ENCODE peak calls at places on chromosomes 11 and 22, in eight cellular contexts. One of them, this sample, is unnamed.

GRCh38 chr11:2663506-2663905 is 36.3 kb downstream of the KCNQ1OT1 start:
- DNase-seq in body of pancreas: no peak
- DNase-seq in adrenal gland: no peak
- DNase-seq in prostate gland: no peak
- DNase-seq in HCT116: no peak
- DNase-seq in IMR-90: no peak
- DNase-seq in heart left ventricle: no peak
- DNase-seq in spleen: peak
- DNase-seq in this sample: peak

GRCh38 chr11:69234171-69234570 is 59.8 kb upstream of the MYEOV start:
- DNase-seq in HCT116: no peak
- DNase-seq in heart left ventricle: no peak
- DNase-seq in body of pancreas: no peak
- DNase-seq in IMR-90: no peak
- DNase-seq in spleen: no peak
- DNase-seq in prostate gland: no peak
- DNase-seq in adrenal gland: no peak
- DNase-seq in this sample: no peak

GRCh38 chr11:92388380-92388779 is 163.8 kb downstream of the FAT3 start:
- DNase-seq in prostate gland: no peak
- DNase-seq in heart left ventricle: no peak
- DNase-seq in HCT116: no peak
- DNase-seq in adrenal gland: no peak
- DNase-seq in body of pancreas: no peak
- DNase-seq in IMR-90: no peak
- DNase-seq in spleen: no peak
- DNase-seq in this sample: no peak

GRCh38 chr11:12330491-12331231 is 46.7 kb upstream of the PARVA start:
- DNase-seq in HCT116: no peak
- DNase-seq in body of pancreas: peak
- DNase-seq in heart left ventricle: no peak
- DNase-seq in prostate gland: no peak
- DNase-seq in adrenal gland: no peak
- DNase-seq in spleen: no peak
- DNase-seq in IMR-90: peak
- DNase-seq in this sample: no peak

GRCh38 chr11:8683115-8683807 is 669 bp downstream of the RPL27A start:
- DNase-seq in IMR-90: no peak
- DNase-seq in body of pancreas: no peak
- DNase-seq in spleen: no peak
- DNase-seq in heart left ventricle: no peak
- DNase-seq in adrenal gland: no peak
- DNase-seq in HCT116: no peak
- DNase-seq in prostate gland: no peak
- DNase-seq in this sample: no peak

GRCh38 chr22:44671742-44672141 is 30.3 kb upstream of the PRR5 start:
- DNase-seq in heart left ventricle: no peak
- DNase-seq in body of pancreas: no peak
- DNase-seq in HCT116: no peak
- DNase-seq in IMR-90: peak
- DNase-seq in spleen: no peak
- DNase-seq in adrenal gland: no peak
- DNase-seq in prostate gland: no peak
- DNase-seq in this sample: no peak

GRCh38 chr22:45481661-45482060 is 21.0 kb upstream of the FBLN1 start:
- DNase-seq in prostate gland: no peak
- DNase-seq in heart left ventricle: no peak
- DNase-seq in IMR-90: no peak
- DNase-seq in HCT116: no peak
- DNase-seq in spleen: peak
- DNase-seq in body of pancreas: no peak
- DNase-seq in adrenal gland: no peak
- DNase-seq in this sample: no peak

GRCh38 chr11:128777369-128778011 is 83.6 kb downstream of the FLI1 start:
- DNase-seq in adrenal gland: no peak
- DNase-seq in HCT116: no peak
- DNase-seq in IMR-90: no peak
- DNase-seq in body of pancreas: no peak
- DNase-seq in spleen: no peak
- DNase-seq in heart left ventricle: no peak
- DNase-seq in prostate gland: no peak
- DNase-seq in this sample: peak

GRCh38 chr11:72710278-72710677 is 36.1 kb upstream of the PDE2A start:
- DNase-seq in IMR-90: no peak
- DNase-seq in prostate gland: no peak
- DNase-seq in body of pancreas: no peak
- DNase-seq in spleen: no peak
- DNase-seq in HCT116: no peak
- DNase-seq in adrenal gland: no peak
- DNase-seq in heart left ventricle: peak
- DNase-seq in this sample: no peak

GRCh38 chr22:41589260-41589600 is 410 bp downstream of the PMM1 start:
- DNase-seq in IMR-90: no peak
- DNase-seq in heart left ventricle: no peak
- DNase-seq in body of pancreas: peak
- DNase-seq in HCT116: no peak
- DNase-seq in spleen: no peak
- DNase-seq in adrenal gland: peak
- DNase-seq in prostate gland: no peak
- DNase-seq in this sample: peak

GRCh38 chr11:58513747-58514367 is 6.0 kb upstream of the OR5B21 start:
- DNase-seq in IMR-90: peak
- DNase-seq in spleen: no peak
- DNase-seq in heart left ventricle: no peak
- DNase-seq in adrenal gland: peak
- DNase-seq in body of pancreas: peak
- DNase-seq in HCT116: peak
- DNase-seq in prostate gland: peak
- DNase-seq in this sample: no peak

GRCh38 chr11:111602865-111603632 is 800 bp downstream of the SIK2 start:
- DNase-seq in spleen: no peak
- DNase-seq in heart left ventricle: peak
- DNase-seq in prostate gland: peak
- DNase-seq in adrenal gland: peak
- DNase-seq in HCT116: no peak
- DNase-seq in IMR-90: peak
- DNase-seq in body of pancreas: peak
- DNase-seq in this sample: no peak

GRCh38 chr11:1128333-1129142 is 29.2 kb upstream of the MUC5AC start:
- DNase-seq in spleen: peak
- DNase-seq in body of pancreas: no peak
- DNase-seq in HCT116: no peak
- DNase-seq in IMR-90: no peak
- DNase-seq in adrenal gland: no peak
- DNase-seq in heart left ventricle: no peak
- DNase-seq in prostate gland: no peak
- DNase-seq in this sample: peak

GRCh38 chr11:108122166-108122628 is 830 bp downstream of the ACAT1 start:
- DNase-seq in IMR-90: no peak
- DNase-seq in heart left ventricle: no peak
- DNase-seq in body of pancreas: peak
- DNase-seq in prostate gland: no peak
- DNase-seq in spleen: no peak
- DNase-seq in HCT116: no peak
- DNase-seq in adrenal gland: no peak
- DNase-seq in this sample: peak

GRCh38 chr11:31801298-31801702 is 9.8 kb downstream of the PAX6 start:
- DNase-seq in spleen: no peak
- DNase-seq in body of pancreas: no peak
- DNase-seq in HCT116: no peak
- DNase-seq in heart left ventricle: no peak
- DNase-seq in adrenal gland: no peak
- DNase-seq in IMR-90: no peak
- DNase-seq in prostate gland: no peak
- DNase-seq in this sample: no peak

GRCh38 chr11:43124272-43124920 is 187.4 kb upstream of the API5 start:
- DNase-seq in prostate gland: no peak
- DNase-seq in HCT116: no peak
- DNase-seq in IMR-90: no peak
- DNase-seq in spleen: no peak
- DNase-seq in adrenal gland: no peak
- DNase-seq in heart left ventricle: no peak
- DNase-seq in body of pancreas: no peak
- DNase-seq in this sample: no peak

GRCh38 chr11:6258571-6258998 is 1.1 kb upstream of the CCKBR start:
- DNase-seq in HCT116: no peak
- DNase-seq in adrenal gland: no peak
- DNase-seq in body of pancreas: no peak
- DNase-seq in prostate gland: no peak
- DNase-seq in spleen: no peak
- DNase-seq in IMR-90: no peak
- DNase-seq in heart left ventricle: no peak
- DNase-seq in this sample: no peak

GRCh38 chr11:6259638-6260019 is at the start of gene CCKBR:
- DNase-seq in HCT116: no peak
- DNase-seq in prostate gland: no peak
- DNase-seq in adrenal gland: no peak
- DNase-seq in body of pancreas: peak
- DNase-seq in IMR-90: no peak
- DNase-seq in spleen: peak
- DNase-seq in heart left ventricle: no peak
- DNase-seq in this sample: no peak

GRCh38 chr11:6263664-6264063 is 4.0 kb downstream of the CCKBR start:
- DNase-seq in adrenal gland: no peak
- DNase-seq in HCT116: no peak
- DNase-seq in heart left ventricle: no peak
- DNase-seq in prostate gland: no peak
- DNase-seq in IMR-90: no peak
- DNase-seq in body of pancreas: no peak
- DNase-seq in spleen: no peak
- DNase-seq in this sample: no peak

GRCh38 chr11:6258141-6258540 is 1.5 kb upstream of the CCKBR start:
- DNase-seq in adrenal gland: no peak
- DNase-seq in HCT116: no peak
- DNase-seq in prostate gland: no peak
- DNase-seq in heart left ventricle: no peak
- DNase-seq in body of pancreas: no peak
- DNase-seq in IMR-90: no peak
- DNase-seq in spleen: no peak
- DNase-seq in this sample: no peak

GRCh38 chr11:6260207-6260726 is 629 bp downstream of the CCKBR start:
- DNase-seq in body of pancreas: no peak
- DNase-seq in heart left ventricle: no peak
- DNase-seq in IMR-90: no peak
- DNase-seq in HCT116: no peak
- DNase-seq in adrenal gland: no peak
- DNase-seq in prostate gland: no peak
- DNase-seq in spleen: no peak
- DNase-seq in this sample: no peak
- TF ChIP-seq POLR2A in body of pancreas: no peak
- TF ChIP-seq POLR2A in heart left ventricle: no peak
- TF ChIP-seq POLR2A in IMR-90: no peak
- TF ChIP-seq POLR2A in HCT116: no peak
- TF ChIP-seq POLR2A in adrenal gland: no peak
- TF ChIP-seq POLR2A in prostate gland: no peak
- TF ChIP-seq POLR2A in spleen: no peak
- TF ChIP-seq POLR2A in this sample: no peak

GRCh38 chr11:17475666-17476316 is 854 bp downstream of the ABCC8 start:
- DNase-seq in adrenal gland: no peak
- DNase-seq in prostate gland: no peak
- DNase-seq in heart left ventricle: no peak
- DNase-seq in IMR-90: no peak
- DNase-seq in body of pancreas: no peak
- DNase-seq in spleen: no peak
- DNase-seq in HCT116: no peak
- DNase-seq in this sample: no peak

GRCh38 chr11:17471501-17471900 is 5.1 kb downstream of the ABCC8 start:
- DNase-seq in HCT116: no peak
- DNase-seq in IMR-90: no peak
- DNase-seq in spleen: no peak
- DNase-seq in heart left ventricle: no peak
- DNase-seq in prostate gland: no peak
- DNase-seq in adrenal gland: no peak
- DNase-seq in body of pancreas: no peak
- DNase-seq in this sample: no peak

GRCh38 chr11:17472467-17472866 is 4.2 kb downstream of the ABCC8 start:
- DNase-seq in IMR-90: no peak
- DNase-seq in body of pancreas: no peak
- DNase-seq in adrenal gland: no peak
- DNase-seq in prostate gland: no peak
- DNase-seq in spleen: no peak
- DNase-seq in HCT116: no peak
- DNase-seq in heart left ventricle: no peak
- DNase-seq in this sample: no peak

GRCh38 chr11:17469998-17470397 is 6.6 kb downstream of the ABCC8 start:
- DNase-seq in prostate gland: no peak
- DNase-seq in heart left ventricle: no peak
- DNase-seq in spleen: no peak
- DNase-seq in adrenal gland: no peak
- DNase-seq in HCT116: no peak
- DNase-seq in body of pancreas: no peak
- DNase-seq in IMR-90: no peak
- DNase-seq in this sample: no peak

DNA sequence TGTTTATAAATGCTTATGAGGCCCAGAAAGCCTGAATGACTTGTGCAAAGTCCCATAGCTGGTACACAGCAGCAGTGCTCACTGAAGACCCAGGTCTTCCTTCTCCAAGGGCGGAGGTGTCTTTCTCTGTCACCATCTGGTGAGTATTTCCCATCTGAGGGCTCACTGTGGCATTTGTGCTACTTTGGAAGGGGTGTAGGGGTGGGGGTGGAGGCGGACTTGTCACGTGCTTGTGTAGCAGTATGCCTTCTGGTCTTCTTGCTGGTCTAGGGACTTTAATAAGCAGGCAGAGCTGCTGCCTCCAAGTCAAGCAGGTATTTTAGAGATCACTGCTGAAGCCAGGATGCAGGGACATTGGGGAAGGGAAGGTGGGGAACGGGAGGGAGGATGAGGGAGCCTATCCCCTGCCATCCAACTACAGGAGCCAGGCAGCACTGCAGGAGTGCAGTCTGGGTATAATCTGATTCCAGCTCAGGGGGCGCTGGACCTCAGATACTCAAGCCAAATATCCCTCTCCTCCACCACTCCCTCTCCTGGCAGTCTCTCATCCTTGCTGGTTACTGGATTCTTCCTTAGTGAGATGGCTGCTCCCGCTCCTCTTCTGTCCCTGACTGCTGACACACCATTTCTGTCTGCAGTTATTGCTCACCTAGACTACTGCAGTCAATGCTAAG is 3.4 kb downstream of the ABCC8 start:
- DNase-seq in adrenal gland: no peak
- DNase-seq in HCT116: peak
- DNase-seq in body of pancreas: no peak
- DNase-seq in IMR-90: peak
- DNase-seq in spleen: no peak
- DNase-seq in heart left ventricle: no peak
- DNase-seq in prostate gland: no peak
- DNase-seq in this sample: no peak
- TF ChIP-seq CTCF in adrenal gland: no peak
- TF ChIP-seq CTCF in HCT116: peak
- TF ChIP-seq CTCF in body of pancreas: no peak
- TF ChIP-seq CTCF in IMR-90: peak
- TF ChIP-seq CTCF in spleen: no peak
- TF ChIP-seq CTCF in heart left ventricle: no peak
- TF ChIP-seq CTCF in prostate gland: no peak
- TF ChIP-seq CTCF in this sample: no peak

GRCh38 chr11:122294041-122294440 is 178.0 kb upstream of the BLID start:
- DNase-seq in heart left ventricle: no peak
- DNase-seq in IMR-90: no peak
- DNase-seq in body of pancreas: no peak
- DNase-seq in prostate gland: no peak
- DNase-seq in adrenal gland: no peak
- DNase-seq in HCT116: no peak
- DNase-seq in spleen: no peak
- DNase-seq in this sample: no peak
- H3K4me3 ChIP-seq in heart left ventricle: no peak
- H3K4me3 ChIP-seq in IMR-90: no peak
- H3K4me3 ChIP-seq in body of pancreas: no peak
- H3K4me3 ChIP-seq in prostate gland: no peak
- H3K4me3 ChIP-seq in adrenal gland: no peak
- H3K4me3 ChIP-seq in HCT116: no peak
- H3K4me3 ChIP-seq in spleen: no peak
- H3K4me3 ChIP-seq in this sample: no peak

GRCh38 chr22:18029686-18030267 is 5.4 kb upstream of the MICAL3 start:
- DNase-seq in heart left ventricle: no peak
- DNase-seq in prostate gland: no peak
- DNase-seq in spleen: peak
- DNase-seq in HCT116: no peak
- DNase-seq in body of pancreas: no peak
- DNase-seq in adrenal gland: no peak
- DNase-seq in IMR-90: no peak
- DNase-seq in this sample: no peak
- TF ChIP-seq POLR2A in heart left ventricle: no peak
- TF ChIP-seq POLR2A in prostate gland: no peak
- TF ChIP-seq POLR2A in spleen: no peak
- TF ChIP-seq POLR2A in HCT116: no peak
- TF ChIP-seq POLR2A in body of pancreas: no peak
- TF ChIP-seq POLR2A in adrenal gland: no peak
- TF ChIP-seq POLR2A in IMR-90: no peak
- TF ChIP-seq POLR2A in this sample: no peak

This sample was measured in lower leg skin.